ENCODE peak calls at places on chromosomes 1 and 21, in eight cellular contexts. One of them, this sample, is unnamed.

GRCh38 chr1:203638914-203639313 is 12.3 kb downstream of the ATP2B4 start:
- DNase-seq in NCI-H446 treated with DMSO at 0.1 percent for 48 hours: no peak
- DNase-seq in adrenal gland: no peak
- DNase-seq in Peyer's patch: no peak
- DNase-seq in fibroblast of mammary gland: peak; percentile 51
- DNase-seq in GM12891: no peak
- DNase-seq in WTC11: no peak
- DNase-seq in Jurkat, Clone E6-1: no peak
- DNase-seq in this sample: no peak

GRCh38 chr1:211944733-211945500 is 90.4 kb downstream of the INTS7 start:
- DNase-seq in fibroblast of mammary gland: peak; percentile 43
- DNase-seq in GM12891: no peak
- DNase-seq in Peyer's patch: peak; percentile 72
- DNase-seq in WTC11: peak; percentile 55
- DNase-seq in adrenal gland: peak; percentile 65
- DNase-seq in NCI-H446 treated with DMSO at 0.1 percent for 48 hours: no peak
- DNase-seq in Jurkat, Clone E6-1: no peak
- DNase-seq in this sample: no peak

GRCh38 chr1:183632964-183633363 is 2.6 kb downstream of the ARPC5 start:
- DNase-seq in adrenal gland: no peak
- DNase-seq in Jurkat, Clone E6-1: no peak
- DNase-seq in NCI-H446 treated with DMSO at 0.1 percent for 48 hours: no peak
- DNase-seq in WTC11: no peak
- DNase-seq in fibroblast of mammary gland: no peak
- DNase-seq in GM12891: no peak
- DNase-seq in Peyer's patch: no peak
- DNase-seq in this sample: no peak

GRCh38 chr1:29635501-29636263 is 399.4 kb downstream of the PTPRU start:
- DNase-seq in WTC11: no peak
- DNase-seq in NCI-H446 treated with DMSO at 0.1 percent for 48 hours: no peak
- DNase-seq in fibroblast of mammary gland: no peak
- DNase-seq in GM12891: no peak
- DNase-seq in adrenal gland: no peak
- DNase-seq in Jurkat, Clone E6-1: no peak
- DNase-seq in Peyer's patch: no peak
- DNase-seq in this sample: no peak

GRCh38 chr1:201905234-201905890 is 16.7 kb downstream of the SHISA4 start:
- DNase-seq in Peyer's patch: no peak
- DNase-seq in fibroblast of mammary gland: no peak
- DNase-seq in NCI-H446 treated with DMSO at 0.1 percent for 48 hours: no peak
- DNase-seq in Jurkat, Clone E6-1: no peak
- DNase-seq in WTC11: no peak
- DNase-seq in adrenal gland: no peak
- DNase-seq in GM12891: no peak
- DNase-seq in this sample: no peak

GRCh38 chr1:232978091-232978634 is 27.8 kb downstream of the NTPCR start:
- DNase-seq in Jurkat, Clone E6-1: no peak
- DNase-seq in Peyer's patch: no peak
- DNase-seq in adrenal gland: no peak
- DNase-seq in GM12891: no peak
- DNase-seq in NCI-H446 treated with DMSO at 0.1 percent for 48 hours: no peak
- DNase-seq in WTC11: no peak
- DNase-seq in fibroblast of mammary gland: no peak
- DNase-seq in this sample: no peak

GRCh38 chr1:54227091-54227602 is 27.2 kb downstream of the MRPL37 start:
- DNase-seq in GM12891: no peak
- DNase-seq in WTC11: no peak
- DNase-seq in fibroblast of mammary gland: peak; percentile 50
- DNase-seq in NCI-H446 treated with DMSO at 0.1 percent for 48 hours: peak; percentile 71
- DNase-seq in Peyer's patch: no peak
- DNase-seq in adrenal gland: peak; percentile 85
- DNase-seq in Jurkat, Clone E6-1: no peak
- DNase-seq in this sample: no peak

GRCh38 chr1:50424045-50424939 is 1.0 kb upstream of the DMRTA2 start:
- DNase-seq in Jurkat, Clone E6-1: peak; percentile 16
- DNase-seq in Peyer's patch: no peak
- DNase-seq in NCI-H446 treated with DMSO at 0.1 percent for 48 hours: no peak
- DNase-seq in fibroblast of mammary gland: no peak
- DNase-seq in GM12891: no peak
- DNase-seq in WTC11: peak; percentile 28
- DNase-seq in adrenal gland: no peak
- DNase-seq in this sample: no peak

GRCh38 chr1:81820761-81821160 is 20.0 kb downstream of the ADGRL2 start:
- DNase-seq in GM12891: no peak
- DNase-seq in NCI-H446 treated with DMSO at 0.1 percent for 48 hours: no peak
- DNase-seq in fibroblast of mammary gland: no peak
- DNase-seq in Jurkat, Clone E6-1: no peak
- DNase-seq in adrenal gland: no peak
- DNase-seq in WTC11: no peak
- DNase-seq in Peyer's patch: no peak
- DNase-seq in this sample: no peak

GRCh38 chr1:170114916-170115315 is 30.8 kb upstream of the NTMT2 start:
- DNase-seq in fibroblast of mammary gland: peak; percentile 59
- DNase-seq in WTC11: no peak
- DNase-seq in adrenal gland: no peak
- DNase-seq in Peyer's patch: no peak
- DNase-seq in Jurkat, Clone E6-1: peak; percentile 22
- DNase-seq in NCI-H446 treated with DMSO at 0.1 percent for 48 hours: no peak
- DNase-seq in GM12891: no peak
- DNase-seq in this sample: no peak

GRCh38 chr21:41953249-41953830 is 478 bp downstream of the C2CD2 start:
- DNase-seq in Jurkat, Clone E6-1: no peak
- DNase-seq in adrenal gland: no peak
- DNase-seq in GM12891: no peak
- DNase-seq in NCI-H446 treated with DMSO at 0.1 percent for 48 hours: no peak
- DNase-seq in Peyer's patch: peak; percentile 59
- DNase-seq in WTC11: peak; percentile 24
- DNase-seq in fibroblast of mammary gland: no peak
- DNase-seq in this sample: no peak

GRCh38 chr1:19676438-19676922 is 11.8 kb downstream of the HTR6 start:
- DNase-seq in adrenal gland: peak; percentile 65
- DNase-seq in Jurkat, Clone E6-1: no peak
- DNase-seq in Peyer's patch: no peak
- DNase-seq in NCI-H446 treated with DMSO at 0.1 percent for 48 hours: no peak
- DNase-seq in GM12891: peak; percentile 53
- DNase-seq in fibroblast of mammary gland: peak; percentile 96
- DNase-seq in WTC11: peak; percentile 81
- DNase-seq in this sample: no peak

GRCh38 chr21:41610042-41610839 is 102.3 kb upstream of the TMPRSS2 start:
- DNase-seq in adrenal gland: peak; percentile 72
- DNase-seq in WTC11: peak; percentile 73
- DNase-seq in Peyer's patch: peak; percentile 71
- DNase-seq in fibroblast of mammary gland: peak; percentile 73
- DNase-seq in Jurkat, Clone E6-1: no peak
- DNase-seq in GM12891: peak; percentile 42
- DNase-seq in NCI-H446 treated with DMSO at 0.1 percent for 48 hours: no peak
- DNase-seq in this sample: peak; percentile 9

GRCh38 chr21:33058468-33059318 is 11.2 kb upstream of the OLIG1 start:
- DNase-seq in NCI-H446 treated with DMSO at 0.1 percent for 48 hours: peak; percentile 28
- DNase-seq in Jurkat, Clone E6-1: no peak
- DNase-seq in GM12891: no peak
- DNase-seq in fibroblast of mammary gland: no peak
- DNase-seq in Peyer's patch: no peak
- DNase-seq in WTC11: no peak
- DNase-seq in adrenal gland: peak; percentile 77
- DNase-seq in this sample: peak; percentile 37

This sample was measured in midbrain.